ENCODE peak calls at places on chromosomes 6 and 20, in nine cellular contexts. A is central memory CD8-positive, alpha-beta T cell; X is activated CD4-positive, alpha-beta T cell treated with anti-CD3 and anti-CD28 coated beads for 48 hours; Z is CD4-positive, alpha-beta memory T cell; D is activated CD8-positive, alpha-beta T cell treated with anti-CD3 and anti-CD28 coated beads, Interleukin-2, amount 10 ng/mL, durations not matched to agents 7 days and 5 days; V is EL; W is NCI-H1417; R is tibial artery; L is cardiac muscle cell. B is an unnamed sample.

GRCh38 chr6:44967481-44967880 is 360.6 kb upstream of the RUNX2 start:
- DNase-seq in L (no peak), W (no peak), Z (no peak), A (no peak), R (no peak), D (no peak), X (no peak), V (peak; percentile 23), B (no peak)

GRCh38 chr20:9072741-9073310 is 3.9 kb downstream of the PLCB4 start:
- DNase-seq in A (no peak), R (no peak), W (no peak), X (no peak), Z (no peak), V (no peak), L (no peak), D (no peak), B (no peak)

GRCh38 chr20:8361008-8361652 is 229.1 kb downstream of the PLCB1 start:
- DNase-seq in R (no peak), X (peak; percentile 27), W (peak; percentile 12), V (peak; percentile 72), L (no peak), Z (no peak), D (no peak), A (no peak), B (no peak)

GRCh38 chr20:47699804-47700203 is 85.5 kb downstream of the SULF2 start:
- DNase-seq in L (no peak), V (no peak), D (no peak), A (no peak), W (no peak), X (no peak), Z (no peak), R (no peak), B (no peak)

GRCh38 chr6:43774776-43775583 is 5.0 kb downstream of the VEGFA start:
- DNase-seq in A (no peak), W (peak; percentile 54), X (peak; percentile 75), L (peak; percentile 77), V (peak; percentile 85), R (peak; percentile 86), Z (peak; percentile 38), D (peak; percentile 75), B (peak; percentile 75)

GRCh38 chr20:46411637-46412036 is 5.2 kb upstream of the ELMO2 start:
- DNase-seq in W (no peak), X (no peak), L (no peak), Z (no peak), R (no peak), A (no peak), V (no peak), D (no peak), B (no peak)

GRCh38 chr6:27795697-27796494 is 116.3 kb downstream of the OR2B2 start:
- DNase-seq in Z (peak; percentile 81), D (peak; percentile 83), L (peak; percentile 77), A (peak; percentile 64), R (no peak), W (peak; percentile 96), X (peak; percentile 49), V (peak; percentile 91), B (no peak)

GRCh38 chr6:105733556-105734162 is 330.8 kb upstream of the PREP start:
- DNase-seq in A (no peak), W (peak; percentile 48), V (peak; percentile 38), Z (peak; percentile 48), R (no peak), L (peak; percentile 8), D (no peak), X (no peak), B (no peak)

GRCh38 chr6:45445749-45446454 is 68.2 kb upstream of the SUPT3H start:
- DNase-seq in D (no peak), A (no peak), W (peak; percentile 59), X (peak; percentile 48), V (peak; percentile 100), Z (no peak), L (peak; percentile 50), R (peak; percentile 85), B (peak; percentile 32)

GRCh38 chr6:25706314-25707014 is 48.1 kb upstream of the SLC17A4 start:
- DNase-seq in L (peak; percentile 53), A (no peak), D (no peak), V (peak; percentile 25), Z (no peak), R (no peak), W (peak; percentile 49), X (no peak), B (peak; percentile 41)

GRCh38 chr6:3841066-3841454 is 8.1 kb upstream of the FAM50B start:
- DNase-seq in A (no peak), D (no peak), W (no peak), V (peak; percentile 60), R (no peak), Z (no peak), L (no peak), X (no peak), B (no peak)

GRCh38 chr20:51059862-51060261 is 37.0 kb upstream of the KCNG1 start:
- DNase-seq in V (peak; percentile 53), L (no peak), R (no peak), A (no peak), X (peak; percentile 17), Z (no peak), W (no peak), D (no peak), B (no peak)

GRCh38 chr20:51326241-51326819 is 216.2 kb downstream of the NFATC2 start:
- DNase-seq in R (no peak), V (peak; percentile 69), L (peak; percentile 87), Z (no peak), W (peak; percentile 50), D (no peak), A (no peak), X (peak; percentile 59), B (peak; percentile 56)

GRCh38 chr6:166929534-166930189 is 26.7 kb downstream of the RNASET2 start:
- DNase-seq in V (no peak), X (no peak), Z (no peak), L (no peak), A (no peak), W (no peak), D (no peak), R (no peak), B (no peak)

GRCh38 chr6:169908403-169908933 is 157.0 kb downstream of the ERMARD start:
- DNase-seq in Z (no peak), V (no peak), A (no peak), L (no peak), D (no peak), W (no peak), X (no peak), R (no peak), B (no peak)

GRCh38 chr20:47551841-47552240 is 50.2 kb downstream of the NCOA3 start:
- DNase-seq in X (no peak), W (peak; percentile 84), L (peak; percentile 29), A (no peak), D (no peak), Z (no peak), R (no peak), V (no peak), B (no peak)

GRCh38 chr20:19710336-19710721 is 47.7 kb upstream of the RIN2 start:
- DNase-seq in Z (no peak), V (no peak), X (no peak), W (no peak), A (no peak), R (no peak), L (no peak), D (no peak), B (no peak)

GRCh38 chr6:70686548-70687133 is 19.0 kb downstream of the SMAP1 start:
- DNase-seq in L (peak; percentile 50), D (peak; percentile 41), R (no peak), Z (peak; percentile 43), X (no peak), A (no peak), V (peak; percentile 45), W (peak; percentile 63), B (no peak)

GRCh38 chr6:80338201-80338836 is 231.8 kb downstream of the BCKDHB start:
- DNase-seq in W (no peak), X (peak; percentile 81), A (peak; percentile 22), V (peak; percentile 38), R (no peak), L (peak; percentile 84), Z (peak; percentile 32), D (peak; percentile 78), B (peak; percentile 52)

GRCh38 chr6:69846770-69847506 is 19.4 kb upstream of the COL19A1 start:
- DNase-seq in L (no peak), V (no peak), R (no peak), W (no peak), X (no peak), Z (no peak), D (no peak), A (no peak), B (no peak)